ENCODE peak calls at places on chromosomes 13 and 19, in four cellular contexts. One of them, this sample, is unnamed.

GRCh38 chr13:45352031-45352430 is 11.0 kb upstream of the TPT1 start:
- DNase-seq in nephron progenitor cell: no peak
- DNase-seq in AG04449: no peak
- DNase-seq in mucosa of descending colon: no peak
- DNase-seq in this sample: no peak

GRCh38 chr13:104357672-104358314 is 1291.6 kb upstream of the SLC10A2 start:
- DNase-seq in mucosa of descending colon: no peak
- DNase-seq in nephron progenitor cell: no peak
- DNase-seq in AG04449: no peak
- DNase-seq in this sample: no peak

GRCh38 chr19:32224371-32225244 is 120.8 kb upstream of the ZNF507 start:
- DNase-seq in mucosa of descending colon: no peak
- DNase-seq in nephron progenitor cell: peak
- DNase-seq in AG04449: no peak
- DNase-seq in this sample: no peak

GRCh38 chr13:33870046-33870668 is 52.2 kb downstream of the RFC3 start:
- DNase-seq in AG04449: no peak
- DNase-seq in mucosa of descending colon: no peak
- DNase-seq in nephron progenitor cell: no peak
- DNase-seq in this sample: no peak

GRCh38 chr13:25114220-25114619 is 18.3 kb downstream of the PABPC3 start:
- DNase-seq in mucosa of descending colon: no peak
- DNase-seq in AG04449: peak
- DNase-seq in nephron progenitor cell: peak
- DNase-seq in this sample: peak

GRCh38 chr19:18251587-18252369 is 22.5 kb downstream of the IQCN start:
- DNase-seq in nephron progenitor cell: peak
- DNase-seq in AG04449: no peak
- DNase-seq in mucosa of descending colon: peak
- DNase-seq in this sample: peak

GRCh38 chr13:91719033-91719432 is 320.6 kb downstream of the GPC5 start:
- DNase-seq in AG04449: no peak
- DNase-seq in mucosa of descending colon: no peak
- DNase-seq in nephron progenitor cell: no peak
- DNase-seq in this sample: no peak

GRCh38 chr13:37715606-37716015 is 117.0 kb upstream of the POSTN start:
- DNase-seq in nephron progenitor cell: no peak
- DNase-seq in mucosa of descending colon: no peak
- DNase-seq in AG04449: peak
- DNase-seq in this sample: no peak

GRCh38 chr13:44874176-44874575 is 115.1 kb downstream of the NUFIP1 start:
- DNase-seq in AG04449: no peak
- DNase-seq in nephron progenitor cell: no peak
- DNase-seq in mucosa of descending colon: no peak
- DNase-seq in this sample: no peak

GRCh38 chr13:54953786-54954185 is 1925.2 kb downstream of the OLFM4 start:
- DNase-seq in AG04449: no peak
- DNase-seq in mucosa of descending colon: no peak
- DNase-seq in nephron progenitor cell: no peak
- DNase-seq in this sample: no peak

DNA sequence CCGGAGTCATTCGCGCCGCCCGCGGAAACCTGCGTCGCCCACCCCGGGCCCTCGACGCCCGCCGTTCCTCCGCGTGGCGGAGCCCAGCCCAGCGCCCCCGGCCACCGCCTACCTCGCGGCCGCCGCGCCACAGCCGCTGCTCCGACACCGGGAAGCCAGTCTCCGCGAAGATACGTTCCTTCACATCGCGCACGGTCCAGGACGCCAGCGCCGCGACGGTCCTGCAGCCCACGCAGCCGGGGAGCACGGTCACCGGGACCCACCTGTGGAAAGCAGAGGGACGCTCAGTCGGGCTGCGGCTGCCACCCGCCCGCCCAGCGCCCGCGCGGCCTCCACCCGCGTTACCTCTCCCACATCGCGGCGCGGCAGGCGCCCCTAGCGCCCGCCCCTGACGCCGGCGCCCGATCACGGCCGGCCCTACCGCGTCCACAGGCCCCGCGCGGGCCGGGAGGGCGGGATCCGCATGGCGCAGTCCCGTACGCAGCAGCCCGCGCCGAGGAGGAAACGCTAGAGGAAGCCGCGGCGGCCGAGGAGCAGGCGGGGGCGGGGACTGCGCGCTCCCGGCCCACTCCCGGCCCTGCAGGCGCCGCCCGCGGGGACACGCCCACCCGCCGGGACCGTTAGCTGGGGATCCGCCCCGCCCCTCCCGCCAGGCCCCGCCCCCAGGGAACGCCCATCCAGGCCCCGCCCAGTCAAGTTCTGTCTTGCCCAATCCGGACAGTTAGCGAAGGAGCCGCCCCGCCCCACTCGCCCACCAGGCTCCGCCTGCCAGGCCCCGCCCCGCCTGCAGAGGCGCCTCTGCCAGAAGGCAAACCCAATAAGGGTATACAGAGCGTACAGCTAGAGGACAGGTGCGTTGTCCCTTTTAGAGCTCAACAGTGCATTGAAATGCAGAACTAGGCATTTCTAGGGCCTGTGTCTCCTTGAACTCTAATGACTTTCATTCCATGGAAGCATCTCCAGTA is 58.2 kb downstream of the SACS start:
- DNase-seq in AG04449: peak
- DNase-seq in mucosa of descending colon: peak
- DNase-seq in nephron progenitor cell: peak
- DNase-seq in this sample: peak
- TF ChIP-seq CTCF in AG04449: peak
- TF ChIP-seq CTCF in mucosa of descending colon: peak
- TF ChIP-seq CTCF in nephron progenitor cell: no peak
- TF ChIP-seq CTCF in this sample: no peak

DNA sequence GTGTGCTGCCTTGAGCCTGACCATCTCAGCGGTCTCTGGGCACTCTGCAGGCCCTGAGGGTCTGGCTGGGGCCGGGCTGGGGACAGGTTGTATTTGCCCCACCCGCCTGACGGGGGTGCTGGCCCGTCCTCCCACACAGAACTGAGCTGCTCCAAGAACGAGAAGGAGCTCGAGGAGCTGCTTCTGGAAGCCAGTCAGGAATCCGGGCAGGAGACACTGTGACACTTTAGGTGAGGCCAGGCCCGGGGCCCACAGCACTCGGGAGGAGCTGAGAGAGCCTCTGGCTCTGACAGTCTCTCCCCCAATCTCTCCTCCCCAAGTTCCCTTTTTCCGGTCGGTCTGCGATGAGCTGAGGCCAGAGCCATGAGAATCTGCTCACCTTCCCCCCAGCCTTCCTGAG is 14.5 kb downstream of the NKPD1 start:
- DNase-seq in mucosa of descending colon: no peak
- DNase-seq in AG04449: no peak
- DNase-seq in nephron progenitor cell: no peak
- DNase-seq in this sample: no peak
- TF ChIP-seq CTCF in mucosa of descending colon: no peak
- TF ChIP-seq CTCF in AG04449: no peak
- TF ChIP-seq CTCF in nephron progenitor cell: no peak
- TF ChIP-seq CTCF in this sample: no peak

GRCh38 chr19:55113570-55114039 is 3.8 kb downstream of the PPP1R12C start:
- DNase-seq in mucosa of descending colon: peak
- DNase-seq in AG04449: peak
- DNase-seq in nephron progenitor cell: peak
- DNase-seq in this sample: peak

GRCh38 chr19:55112781-55113569 is 4.5 kb downstream of the PPP1R12C start:
- DNase-seq in nephron progenitor cell: no peak
- DNase-seq in mucosa of descending colon: peak
- DNase-seq in AG04449: no peak
- DNase-seq in this sample: no peak

GRCh38 chr19:55109527-55110291 is 7.7 kb downstream of the PPP1R12C start:
- DNase-seq in AG04449: no peak
- DNase-seq in mucosa of descending colon: peak
- DNase-seq in nephron progenitor cell: no peak
- DNase-seq in this sample: no peak

GRCh38 chr19:55112246-55112780 is 5.1 kb downstream of the PPP1R12C start:
- DNase-seq in mucosa of descending colon: peak
- DNase-seq in nephron progenitor cell: no peak
- DNase-seq in AG04449: no peak
- DNase-seq in this sample: no peak

GRCh38 chr19:55111238-55111831 is 6.1 kb downstream of the PPP1R12C start:
- DNase-seq in AG04449: no peak
- DNase-seq in nephron progenitor cell: no peak
- DNase-seq in mucosa of descending colon: peak
- DNase-seq in this sample: no peak
- TF ChIP-seq CTCF in AG04449: no peak
- TF ChIP-seq CTCF in nephron progenitor cell: no peak
- TF ChIP-seq CTCF in mucosa of descending colon: no peak
- TF ChIP-seq CTCF in this sample: no peak

DNA sequence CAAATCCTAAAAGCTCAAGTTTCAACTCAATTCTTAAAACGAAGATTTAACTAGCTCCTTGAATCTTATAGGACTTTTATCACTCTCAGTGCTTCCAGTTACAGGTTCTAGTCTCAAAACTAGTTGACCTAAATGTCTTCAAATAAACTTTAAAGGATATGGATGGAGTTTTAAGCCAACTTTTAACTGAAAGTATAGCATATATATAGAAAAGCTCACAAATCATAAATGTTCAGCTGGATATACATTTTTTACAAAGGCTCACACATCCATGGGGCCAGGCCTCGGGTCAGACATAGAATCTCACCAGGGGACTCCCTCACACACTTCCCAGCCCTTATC is 47.1 kb upstream of the ARHGEF7 start:
- DNase-seq in AG04449: no peak
- DNase-seq in mucosa of descending colon: no peak
- DNase-seq in nephron progenitor cell: no peak
- DNase-seq in this sample: no peak
- TF ChIP-seq CTCF in AG04449: no peak
- TF ChIP-seq CTCF in mucosa of descending colon: no peak
- TF ChIP-seq CTCF in nephron progenitor cell: peak
- TF ChIP-seq CTCF in this sample: no peak

GRCh38 chr19:50505856-50506611 is 5.0 kb downstream of the JOSD2 start:
- DNase-seq in nephron progenitor cell: no peak
- DNase-seq in mucosa of descending colon: peak
- DNase-seq in AG04449: no peak
- DNase-seq in this sample: no peak
- TF ChIP-seq CTCF in nephron progenitor cell: no peak
- TF ChIP-seq CTCF in mucosa of descending colon: no peak
- TF ChIP-seq CTCF in AG04449: no peak
- TF ChIP-seq CTCF in this sample: no peak

This sample was measured in AG09319.